ENCODE peak calls at places on chromosomes 2 and 18, in six cellular contexts. One of them, this sample, is unnamed.

GRCh38 chr2:181116251-181116650 is 135.8 kb downstream of the UBE2E3 start:
- DNase-seq in WTC11: no peak
- DNase-seq in K562: no peak
- DNase-seq in GM23338: no peak
- DNase-seq in HepG2: no peak
- DNase-seq in H1: no peak
- DNase-seq in this sample: no peak

GRCh38 chr18:45171575-45172225 is 443.6 kb upstream of the SLC14A2 start:
- DNase-seq in GM23338: no peak
- DNase-seq in HepG2: no peak
- DNase-seq in H1: no peak
- DNase-seq in K562: no peak
- DNase-seq in WTC11: no peak
- DNase-seq in this sample: no peak

GRCh38 chr2:69082430-69082997 is 69.5 kb downstream of the ANTXR1 start:
- DNase-seq in WTC11: no peak
- DNase-seq in GM23338: no peak
- DNase-seq in H1: no peak
- DNase-seq in K562: no peak
- DNase-seq in HepG2: peak; percentile 92
- DNase-seq in this sample: no peak

GRCh38 chr18:23311346-23312103 is 141.6 kb upstream of the RIOK3 start:
- DNase-seq in WTC11: no peak
- DNase-seq in K562: no peak
- DNase-seq in H1: no peak
- DNase-seq in GM23338: no peak
- DNase-seq in HepG2: no peak
- DNase-seq in this sample: no peak

GRCh38 chr2:120398051-120398960 is 52.4 kb downstream of the INHBB start:
- DNase-seq in HepG2: no peak
- DNase-seq in H1: no peak
- DNase-seq in K562: no peak
- DNase-seq in GM23338: no peak
- DNase-seq in WTC11: no peak
- DNase-seq in this sample: no peak

GRCh38 chr2:174787485-174788205 is 23.4 kb upstream of the CHRNA1 start:
- DNase-seq in K562: no peak
- DNase-seq in WTC11: peak; percentile 68
- DNase-seq in H1: peak; percentile 70
- DNase-seq in GM23338: peak; percentile 92
- DNase-seq in HepG2: peak; percentile 45
- DNase-seq in this sample: no peak

GRCh38 chr2:43714164-43714563 is 37.9 kb upstream of the C1GALT1C1L start:
- DNase-seq in H1: no peak
- DNase-seq in WTC11: no peak
- DNase-seq in HepG2: no peak
- DNase-seq in K562: no peak
- DNase-seq in GM23338: no peak
- DNase-seq in this sample: no peak

GRCh38 chr18:63676526-63676925 is 14.8 kb upstream of the SERPINB3 start:
- DNase-seq in HepG2: no peak
- DNase-seq in K562: no peak
- DNase-seq in WTC11: peak; percentile 50
- DNase-seq in GM23338: peak; percentile 65
- DNase-seq in H1: no peak
- DNase-seq in this sample: no peak

GRCh38 chr2:101132202-101132601 is 19.0 kb downstream of the TBC1D8 start:
- DNase-seq in GM23338: no peak
- DNase-seq in K562: no peak
- DNase-seq in H1: no peak
- DNase-seq in WTC11: no peak
- DNase-seq in HepG2: no peak
- DNase-seq in this sample: no peak

GRCh38 chr18:67282796-67283195 is 233.7 kb downstream of the DSEL start:
- DNase-seq in WTC11: no peak
- DNase-seq in K562: no peak
- DNase-seq in HepG2: no peak
- DNase-seq in H1: no peak
- DNase-seq in GM23338: peak; percentile 28
- DNase-seq in this sample: no peak

GRCh38 chr2:26010943-26011342 is 22.9 kb upstream of the RAB10 start:
- DNase-seq in K562: no peak
- DNase-seq in WTC11: no peak
- DNase-seq in HepG2: no peak
- DNase-seq in GM23338: no peak
- DNase-seq in H1: no peak
- DNase-seq in this sample: no peak

GRCh38 chr2:98828793-98829371 is 98.0 kb upstream of the MGAT4A start:
- DNase-seq in H1: no peak
- DNase-seq in WTC11: no peak
- DNase-seq in HepG2: peak; percentile 43
- DNase-seq in GM23338: no peak
- DNase-seq in K562: no peak
- DNase-seq in this sample: no peak

GRCh38 chr2:123670286-123670685 is 354.8 kb upstream of the CNTNAP5 start:
- DNase-seq in GM23338: no peak
- DNase-seq in HepG2: no peak
- DNase-seq in H1: no peak
- DNase-seq in K562: no peak
- DNase-seq in WTC11: no peak
- DNase-seq in this sample: no peak

GRCh38 chr2:224155896-224156295 is 116.8 kb upstream of the SERPINE2 start:
- DNase-seq in H1: no peak
- DNase-seq in WTC11: no peak
- DNase-seq in HepG2: no peak
- DNase-seq in K562: no peak
- DNase-seq in GM23338: no peak
- DNase-seq in this sample: no peak

GRCh38 chr2:15733867-15734765 is 142.4 kb downstream of the DDX1 start:
- DNase-seq in GM23338: no peak
- DNase-seq in WTC11: no peak
- DNase-seq in K562: no peak
- DNase-seq in HepG2: peak; percentile 71
- DNase-seq in H1: no peak
- DNase-seq in this sample: no peak

GRCh38 chr18:48634491-48634890 is 95.7 kb downstream of the CTIF start:
- DNase-seq in H1: no peak
- DNase-seq in WTC11: no peak
- DNase-seq in K562: no peak
- DNase-seq in GM23338: no peak
- DNase-seq in HepG2: no peak
- DNase-seq in this sample: no peak

GRCh38 chr2:2158176-2158826 is 172.8 kb downstream of the MYT1L start:
- DNase-seq in GM23338: no peak
- DNase-seq in WTC11: no peak
- DNase-seq in H1: no peak
- DNase-seq in HepG2: no peak
- DNase-seq in K562: no peak
- DNase-seq in this sample: no peak

GRCh38 chr2:180115675-180116074 is 108.6 kb upstream of the CWC22 start:
- DNase-seq in HepG2: no peak
- DNase-seq in GM23338: no peak
- DNase-seq in H1: no peak
- DNase-seq in K562: no peak
- DNase-seq in WTC11: no peak
- DNase-seq in this sample: no peak
- TF ChIP-seq CREB1 in HepG2: no peak
- TF ChIP-seq CREB1 in GM23338: no peak
- TF ChIP-seq CREB1 in H1: no peak
- TF ChIP-seq CREB1 in K562: no peak
- TF ChIP-seq CREB1 in WTC11: no peak
- TF ChIP-seq CREB1 in this sample: no peak

DNA sequence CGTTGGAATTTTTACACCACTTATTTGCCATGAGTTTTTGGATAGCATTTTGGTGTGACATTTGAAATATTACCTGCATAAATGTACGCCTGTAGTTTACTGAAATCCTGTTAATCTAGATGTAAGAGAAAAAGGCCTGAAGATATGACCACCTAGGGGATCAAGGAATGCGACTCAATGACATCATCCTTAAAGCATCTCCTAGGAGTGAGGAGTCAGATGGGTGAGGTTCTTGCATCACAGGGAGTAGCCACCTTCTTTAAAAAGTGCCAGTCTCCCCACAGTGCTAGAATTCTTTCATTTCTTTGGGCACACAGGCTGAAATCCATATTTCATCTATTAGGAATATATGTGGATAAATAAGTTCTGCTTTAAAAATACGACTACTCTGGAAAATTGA is 34.5 kb downstream of the ADCYAP1 start:
- DNase-seq in H1: no peak
- DNase-seq in WTC11: no peak
- DNase-seq in HepG2: no peak
- DNase-seq in GM23338: peak; percentile 66
- DNase-seq in K562: no peak
- DNase-seq in this sample: no peak
- TF ChIP-seq CREB1 in H1: peak; percentile 55
- TF ChIP-seq CREB1 in WTC11: no peak
- TF ChIP-seq CREB1 in HepG2: no peak
- TF ChIP-seq CREB1 in GM23338: no peak
- TF ChIP-seq CREB1 in K562: no peak
- TF ChIP-seq CREB1 in this sample: no peak

GRCh38 chr2:65541773-65542172 is 109.4 kb upstream of the SPRED2 start:
- DNase-seq in WTC11: no peak
- DNase-seq in K562: no peak
- DNase-seq in HepG2: no peak
- DNase-seq in H1: no peak
- DNase-seq in GM23338: no peak
- DNase-seq in this sample: no peak
- TF ChIP-seq CREB1 in WTC11: no peak
- TF ChIP-seq CREB1 in K562: no peak
- TF ChIP-seq CREB1 in HepG2: no peak
- TF ChIP-seq CREB1 in H1: no peak
- TF ChIP-seq CREB1 in GM23338: no peak
- TF ChIP-seq CREB1 in this sample: no peak

GRCh38 chr2:45283764-45284620 is 274.7 kb upstream of the SIX2 start:
- DNase-seq in GM23338: no peak
- DNase-seq in HepG2: no peak
- DNase-seq in K562: no peak
- DNase-seq in H1: no peak
- DNase-seq in WTC11: no peak
- DNase-seq in this sample: no peak
- TF ChIP-seq CREB1 in GM23338: no peak
- TF ChIP-seq CREB1 in HepG2: no peak
- TF ChIP-seq CREB1 in K562: no peak
- TF ChIP-seq CREB1 in H1: no peak
- TF ChIP-seq CREB1 in WTC11: no peak
- TF ChIP-seq CREB1 in this sample: no peak

This sample was measured in GM12878.